ENCODE peak calls at places on chromosomes 2 and 18, in seven cellular contexts. B, I, X, A, F, S and W are unnamed samples.

GRCh38 chr2:165469417-165469816 is at the start of gene CSRNP3:
- DNase-seq in A (no peak), F (peak), S (peak), X (no peak), I (no peak), B (peak), W (no peak)

GRCh38 chr2:236766850-236767249 is 197.2 kb downstream of the ACKR3 start:
- DNase-seq in I (no peak), A (no peak), X (no peak), S (no peak), F (no peak), B (no peak), W (no peak)

GRCh38 chr2:146642066-146642465 is 1202.8 kb upstream of the ACVR2A start:
- DNase-seq in A (no peak), I (no peak), S (no peak), B (no peak), F (peak), X (no peak), W (no peak)

GRCh38 chr2:73295751-73296400 is 2.5 kb upstream of the EGR4 start:
- DNase-seq in B (no peak), S (peak), F (no peak), A (no peak), I (no peak), X (no peak), W (no peak)

GRCh38 chr2:227671170-227671887 is 4.7 kb downstream of the SCYGR5 start:
- DNase-seq in B (no peak), S (no peak), F (no peak), A (no peak), X (no peak), I (no peak), W (no peak)

GRCh38 chr2:164538250-164538866 is 82.9 kb downstream of the GRB14 start:
- DNase-seq in S (no peak), B (no peak), F (no peak), I (peak), A (no peak), X (no peak), W (no peak)

GRCh38 chr2:101474752-101475384 is at the start of gene RFX8:
- DNase-seq in X (no peak), A (no peak), F (no peak), S (no peak), B (no peak), I (peak), W (no peak)

GRCh38 chr2:112960230-112960825 is 17.5 kb upstream of the IL36G start:
- DNase-seq in X (no peak), B (no peak), S (no peak), I (no peak), F (no peak), A (no peak), W (no peak)

GRCh38 chr18:22348521-22349316 is 69.0 kb downstream of the CTAGE1 start:
- DNase-seq in X (no peak), A (peak), I (no peak), B (peak), S (peak), F (no peak), W (no peak)

GRCh38 chr2:74052732-74053712 is 68.3 kb downstream of the TET3 start:
- DNase-seq in X (no peak), F (no peak), B (no peak), S (no peak), A (no peak), I (no peak), W (no peak)

GRCh38 chr2:46297546-46298271 is 502 bp downstream of the EPAS1 start:
- DNase-seq in S (peak), B (peak), A (peak), X (no peak), I (peak), F (peak), W (no peak)

GRCh38 chr2:10785260-10785659 is 27.3 kb downstream of the PDIA6 start:
- DNase-seq in F (peak), X (no peak), S (peak), A (no peak), I (no peak), B (peak), W (no peak)

GRCh38 chr2:10786240-10786982 is 26.2 kb downstream of the PDIA6 start:
- DNase-seq in S (peak), I (no peak), X (no peak), B (no peak), F (no peak), A (no peak), W (no peak)

GRCh38 chr2:10788855-10789254 is 23.7 kb downstream of the PDIA6 start:
- DNase-seq in X (no peak), S (no peak), A (no peak), B (no peak), F (no peak), I (no peak), W (no peak)

GRCh38 chr2:10784719-10785118 is 27.9 kb downstream of the PDIA6 start:
- DNase-seq in F (no peak), B (no peak), S (peak), X (no peak), I (no peak), A (no peak), W (no peak)

DNA sequence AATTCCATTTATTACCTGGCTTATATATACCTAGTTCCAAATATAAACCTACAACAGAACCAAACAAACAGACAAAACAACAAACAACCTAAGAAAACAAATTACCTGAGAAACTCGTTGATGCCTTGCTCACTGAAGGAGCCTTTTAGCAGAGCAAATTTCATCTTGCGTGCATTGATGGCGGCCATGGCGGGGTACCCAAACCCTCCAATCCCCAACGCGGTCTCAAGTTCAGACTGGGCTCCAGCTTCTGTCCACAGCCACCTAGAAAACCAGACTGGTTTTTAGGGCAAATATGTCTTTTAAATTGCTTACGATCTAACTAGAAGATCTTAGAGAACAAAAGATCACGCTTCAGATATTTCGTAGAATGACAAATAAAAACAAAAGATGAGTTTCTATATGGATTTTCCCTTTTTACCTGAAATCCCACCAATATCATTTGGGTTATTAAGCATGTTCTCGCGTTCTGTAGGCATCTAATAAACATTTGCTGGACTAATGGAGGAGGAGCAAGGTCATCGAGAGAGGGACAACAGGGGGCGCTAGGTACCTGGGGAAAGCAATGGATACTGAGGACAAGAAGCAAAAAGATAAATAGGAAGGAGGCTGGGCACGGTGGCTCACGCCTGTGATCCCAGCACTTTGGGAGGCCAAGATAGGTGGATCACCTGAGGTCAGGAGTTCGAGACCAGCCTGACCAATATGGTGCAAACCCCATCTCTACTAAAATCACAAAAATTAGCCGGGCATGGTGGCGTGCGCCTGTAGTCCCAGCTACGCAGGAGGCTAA is 25.2 kb downstream of the PDIA6 start:
- DNase-seq in X (no peak), A (no peak), I (peak), B (no peak), F (no peak), S (no peak), W (no peak)
- TF ChIP-seq CTCF in X (no peak), A (no peak), I (peak), B (no peak), F (no peak), S (no peak), W (peak)

GRCh38 chr2:65608966-65609365 is 176.6 kb upstream of the SPRED2 start:
- DNase-seq in I (no peak), X (no peak), F (no peak), A (no peak), B (no peak), S (peak), W (no peak)

GRCh38 chr2:65611488-65611887 is 179.1 kb upstream of the SPRED2 start:
- DNase-seq in A (no peak), I (no peak), S (no peak), X (no peak), F (no peak), B (no peak), W (no peak)

GRCh38 chr2:65612654-65613053 is 180.3 kb upstream of the SPRED2 start:
- DNase-seq in X (no peak), B (no peak), F (no peak), I (no peak), A (no peak), S (no peak), W (no peak)

GRCh38 chr2:65608391-65608790 is 176.0 kb upstream of the SPRED2 start:
- DNase-seq in A (no peak), B (no peak), X (no peak), F (no peak), S (no peak), I (no peak), W (no peak)

DNA sequence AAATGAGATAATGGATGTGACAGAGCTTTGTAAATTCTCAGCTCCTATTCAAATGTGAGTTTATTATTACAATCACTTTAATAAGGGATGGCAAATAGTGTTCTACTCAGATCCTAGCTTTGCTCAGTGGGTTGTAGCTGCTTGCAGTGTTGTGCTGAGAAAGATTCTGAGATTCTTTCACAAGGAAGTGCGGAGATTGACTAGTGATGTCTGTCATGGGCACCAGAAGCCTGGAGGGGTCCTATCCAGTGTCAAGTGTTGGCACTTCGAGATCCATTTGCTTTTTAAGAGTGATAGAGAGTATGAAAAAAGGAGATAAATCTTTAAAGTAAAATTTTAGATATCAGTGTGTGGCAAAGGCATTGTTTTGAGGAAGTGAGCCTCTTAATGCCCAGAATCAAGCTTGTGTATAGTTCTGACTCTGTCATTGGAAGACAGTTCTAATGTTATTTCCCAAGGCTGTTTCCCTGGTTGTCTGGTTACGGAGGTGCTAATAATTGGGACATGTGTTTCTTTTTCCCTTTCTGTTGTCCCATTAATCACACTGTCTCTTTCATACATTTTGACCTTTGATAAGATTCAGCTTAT is 181.7 kb upstream of the SPRED2 start:
- DNase-seq in X (no peak), A (no peak), S (no peak), B (no peak), F (no peak), I (no peak), W (no peak)
- TF ChIP-seq CTCF in X (no peak), A (no peak), S (no peak), B (no peak), F (no peak), I (no peak), W (no peak)

GRCh38 chr2:116510117-116510671 is 1304.3 kb upstream of the DDX18 start:
- DNase-seq in X (no peak), I (peak), S (no peak), F (no peak), B (no peak), A (no peak), W (no peak)
- TF ChIP-seq CTCF in X (no peak), I (peak), S (peak), F (no peak), B (no peak), A (no peak), W (peak)

GRCh38 chr2:96152301-96153165 is 7.3 kb upstream of the DUSP2 start:
- DNase-seq in I (no peak), X (no peak), A (peak), F (peak), S (no peak), B (no peak), W (peak)

GRCh38 chr2:96156011-96156820 is 11.0 kb upstream of the DUSP2 start:
- DNase-seq in S (no peak), F (peak), B (no peak), A (peak), X (no peak), I (no peak), W (peak)

GRCh38 chr2:96153291-96153713 is 8.1 kb upstream of the DUSP2 start:
- DNase-seq in I (no peak), S (no peak), B (no peak), A (no peak), X (no peak), F (peak), W (peak)

GRCh38 chr2:96154506-96155380 is 9.5 kb upstream of the DUSP2 start:
- DNase-seq in B (no peak), A (no peak), F (peak), X (no peak), S (no peak), I (no peak), W (peak)

GRCh38 chr2:96153991-96154431 is 8.8 kb upstream of the DUSP2 start:
- DNase-seq in X (no peak), I (no peak), B (no peak), A (no peak), S (no peak), F (peak), W (peak)
- TF ChIP-seq CTCF in X (no peak), I (no peak), B (no peak), A (no peak), S (no peak), F (no peak), W (no peak)

GRCh38 chr2:203815541-203815898 is 52.1 kb upstream of the CTLA4 start:
- DNase-seq in X (no peak), F (no peak), S (no peak), I (no peak), B (no peak), A (no peak), W (no peak)
- TF ChIP-seq CTCF in X (no peak), F (no peak), S (no peak), I (no peak), B (no peak), A (no peak), W (peak)

GRCh38 chr2:21424375-21424774 is 300.6 kb downstream of the TDRD15 start:
- DNase-seq in I (no peak), B (peak), S (no peak), A (peak), X (no peak), F (no peak), W (no peak)

GRCh38 chr2:21422724-21423522 is 299.2 kb downstream of the TDRD15 start:
- DNase-seq in F (no peak), A (no peak), S (no peak), I (no peak), X (no peak), B (no peak), W (no peak)

GRCh38 chr2:21423854-21424253 is 300.1 kb downstream of the TDRD15 start:
- DNase-seq in A (no peak), S (no peak), F (no peak), B (no peak), I (no peak), X (no peak), W (no peak)

GRCh38 chr2:21418456-21418855 is 294.7 kb downstream of the TDRD15 start:
- DNase-seq in I (no peak), B (no peak), A (no peak), F (no peak), X (no peak), S (no peak), W (no peak)

DNA sequence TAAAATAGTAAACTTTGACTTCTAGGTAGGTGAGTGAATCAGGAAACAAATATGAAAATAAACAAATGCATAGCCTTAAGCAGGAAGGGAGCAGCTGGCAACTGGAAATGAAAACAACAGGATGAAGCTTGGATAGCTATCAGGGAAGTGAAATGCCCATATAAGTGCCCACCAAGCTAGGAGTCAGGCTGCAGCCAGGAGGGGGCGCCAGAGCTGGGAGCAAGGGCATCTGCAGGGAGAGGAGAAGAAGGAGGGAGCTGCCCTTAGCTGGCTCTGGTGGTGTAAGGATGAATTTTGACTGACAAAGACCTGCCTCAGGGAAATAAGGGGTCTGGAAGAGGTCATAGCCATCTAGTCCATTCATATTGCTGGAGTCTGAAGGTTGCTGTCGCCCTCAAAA is 298.3 kb downstream of the TDRD15 start:
- DNase-seq in A (no peak), S (peak), F (no peak), X (no peak), B (peak), I (peak), W (no peak)
- TF ChIP-seq CTCF in A (no peak), S (peak), F (no peak), X (no peak), B (peak), I (peak), W (peak)

DNA sequence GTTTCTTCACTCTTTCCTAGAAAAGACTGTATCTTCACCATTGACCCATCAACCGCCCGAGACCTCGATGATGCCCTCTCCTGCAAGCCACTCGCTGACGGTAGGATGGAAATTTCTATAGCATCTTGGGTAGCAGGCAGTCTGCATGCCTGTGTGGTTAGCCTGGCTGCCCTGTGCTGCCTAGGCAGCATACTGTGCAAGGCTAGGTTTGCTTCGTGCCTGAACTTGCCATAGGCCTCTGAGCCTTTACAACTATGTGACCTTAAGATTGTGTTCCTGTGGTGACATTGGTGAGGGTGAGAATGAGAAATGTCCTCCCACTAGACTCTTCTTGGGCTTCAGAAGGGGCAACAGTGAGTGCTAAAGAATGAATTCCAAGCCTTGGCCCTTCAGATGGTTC is 168.2 kb upstream of the ALPP start:
- DNase-seq in S (no peak), B (no peak), I (no peak), X (no peak), F (no peak), A (no peak), W (no peak)
- TF ChIP-seq CTCF in S (no peak), B (no peak), I (no peak), X (no peak), F (no peak), A (no peak), W (no peak)

GRCh38 chr2:120305296-120305695 is 40.6 kb upstream of the INHBB start:
- DNase-seq in B (no peak), I (no peak), A (no peak), X (no peak), F (no peak), S (peak), W (no peak)
- TF ChIP-seq CTCF in B (peak), I (peak), A (peak), X (no peak), F (no peak), S (no peak), W (peak)

GRCh38 chr2:55419514-55420243 is at the start of gene CCDC88A:
- DNase-seq in A (peak), B (peak), F (peak), X (no peak), S (peak), I (peak), W (peak)
- TF ChIP-seq CTCF in A (peak), B (peak), F (no peak), X (peak), S (peak), I (no peak), W (peak)